ENCODE peak calls at places on chromosomes 4 and X, in six cellular contexts. E is mesenchymal stem cell, D is H9, R is IMR-90, S is H1, X is neuronal stem cell. A is an unnamed sample.

GRCh38 chr4:184506527-184507121 is 32.3 kb upstream of the IRF2 start:
- DNase-seq in E (peak), D (peak), R (no peak), S (no peak), X (no peak), A (peak)

GRCh38 chr4:81207793-81208192 is 7.2 kb downstream of the PRKG2 start:
- DNase-seq in E (no peak), D (no peak), R (peak), S (no peak), X (no peak), A (no peak)

GRCh38 chr4:58453956-58454355 is 1343.8 kb upstream of the IGFBP7 start:
- DNase-seq in E (peak), D (no peak), R (no peak), S (no peak), X (no peak), A (no peak)

GRCh38 chrX:149453911-149454820 is 50.9 kb downstream of the IDS start:
- DNase-seq in E (no peak), D (no peak), R (no peak), S (no peak), X (no peak), A (no peak)

GRCh38 chr4:66959207-66959606 is 586.1 kb downstream of the CENPC start:
- DNase-seq in E (no peak), D (no peak), R (no peak), S (no peak), X (no peak), A (no peak)

GRCh38 chr4:8773124-8773931 is 98.3 kb downstream of the HMX1 start:
- DNase-seq in E (no peak), D (no peak), R (no peak), S (no peak), X (no peak), A (no peak)

GRCh38 chrX:70434914-70435586 is 9.6 kb upstream of the DLG3 start:
- DNase-seq in E (peak), D (no peak), R (peak), S (no peak), X (no peak), A (peak)

GRCh38 chrX:134661295-134661694 is 3.0 kb upstream of the PLAC1 start:
- DNase-seq in E (no peak), D (no peak), R (no peak), S (no peak), X (no peak), A (no peak)

GRCh38 chr4:105453550-105454201 is 20.2 kb downstream of the PPA2 start:
- DNase-seq in E (no peak), D (no peak), R (no peak), S (no peak), X (no peak), A (peak)

GRCh38 chr4:126611900-126612299 is 1020.9 kb upstream of the INTU start:
- DNase-seq in E (peak), D (no peak), R (peak), S (no peak), X (no peak), A (no peak)

GRCh38 chr4:38728651-38729141 is 54.1 kb downstream of the TLR10 start:
- DNase-seq in E (no peak), D (peak), R (no peak), S (peak), X (no peak), A (peak)

GRCh38 chr4:179709961-179710624 is 2267.9 kb upstream of the AGA start:
- DNase-seq in E (no peak), D (peak), R (no peak), S (no peak), X (peak), A (peak)

GRCh38 chr4:118351851-118352827 is 664 bp downstream of the PRSS12 start:
- DNase-seq in E (peak), D (peak), R (peak), S (peak), X (peak), A (peak)

GRCh38 chrX:126733874-126734273 is 85.7 kb upstream of the PRR32 start:
- DNase-seq in E (no peak), D (no peak), R (no peak), S (no peak), X (no peak), A (no peak)

GRCh38 chrX:150062292-150063137 is 124.2 kb upstream of the EOLA2 start:
- DNase-seq in E (peak), D (no peak), R (peak), S (no peak), X (no peak), A (no peak)

GRCh38 chrX:8579602-8580001 is 115.0 kb downstream of the VCX3B start:
- DNase-seq in E (no peak), D (no peak), R (no peak), S (no peak), X (no peak), A (peak)

GRCh38 chr4:97073194-97073593 is 1070.1 kb downstream of the STPG2 start:
- DNase-seq in E (no peak), D (no peak), R (no peak), S (no peak), X (no peak), A (no peak)

GRCh38 chr4:70801265-70801809 is 38.4 kb downstream of the GRSF1 start:
- DNase-seq in E (no peak), D (no peak), R (no peak), S (no peak), X (no peak), A (no peak)

GRCh38 chrX:96576358-96576757 is 108.3 kb upstream of the DIAPH2 start:
- DNase-seq in E (peak), D (no peak), R (peak), S (no peak), X (no peak), A (no peak)

GRCh38 chrX:11648705-11649519 is 16.8 kb downstream of the ARHGAP6 start:
- DNase-seq in E (no peak), D (no peak), R (no peak), S (no peak), X (no peak), A (no peak)

GRCh38 chr4:16636911-16637630 is 261.4 kb downstream of the LDB2 start:
- DNase-seq in E (no peak), D (no peak), R (no peak), S (no peak), X (no peak), A (peak)
- H2BK15ac ChIP-seq in E (no peak), D (no peak), R (no peak), S (no peak), X (no peak), A (no peak)

DNA sequence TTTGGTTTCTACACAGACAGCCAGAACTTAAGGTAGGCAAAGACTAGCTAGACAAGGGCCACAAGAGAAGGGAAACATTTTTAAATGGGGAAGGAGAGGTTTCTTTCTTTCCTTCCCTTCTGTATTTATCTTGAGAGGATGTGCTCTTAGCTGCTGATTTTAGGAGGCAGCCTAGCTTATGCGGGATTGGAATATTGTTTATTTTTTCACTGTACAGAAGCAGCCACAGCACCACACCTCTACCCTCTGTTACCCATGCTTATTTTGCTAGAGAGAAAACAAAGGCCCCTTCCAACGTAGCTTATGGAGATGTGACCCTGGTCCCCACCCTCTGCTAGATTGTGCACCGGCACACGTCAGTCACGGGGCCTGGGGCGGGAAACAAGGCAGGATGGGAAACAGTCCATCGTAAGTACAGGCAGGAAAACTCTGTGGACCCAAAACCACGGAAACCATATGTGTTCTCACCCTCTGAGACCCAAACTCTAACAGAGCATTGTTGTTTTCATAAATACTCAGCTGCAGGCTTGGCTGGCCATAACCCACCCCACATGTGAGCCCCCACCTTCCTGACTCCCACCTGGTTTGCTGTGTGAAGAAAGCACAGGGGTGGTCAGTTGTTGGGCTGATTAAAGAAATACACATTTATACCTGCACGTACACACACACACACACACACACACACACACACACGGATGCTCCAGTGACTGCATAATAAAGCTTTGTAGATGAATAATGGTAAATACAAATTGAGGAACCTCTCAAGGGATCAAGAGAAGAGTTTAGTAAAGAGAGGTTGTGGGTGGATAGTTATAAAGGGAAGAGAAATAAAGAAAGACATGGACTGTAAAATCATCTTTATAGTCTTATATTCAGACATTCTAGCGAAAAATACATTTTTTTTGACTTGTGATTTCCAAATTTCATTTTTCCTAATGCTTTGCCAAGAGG is 143.9 kb downstream of the MGST2 start:
- DNase-seq in E (no peak), D (no peak), R (no peak), S (no peak), X (no peak), A (no peak)
- H2BK5ac ChIP-seq in E (no peak), D (no peak), R (no peak), S (no peak), X (no peak), A (no peak)

GRCh38 chr4:135325264-135325663 is 1123.7 kb upstream of the PABPC4L start:
- DNase-seq in E (no peak), D (no peak), R (no peak), S (no peak), X (no peak), A (peak)
- H2BK15ac ChIP-seq in E (no peak), D (no peak), R (no peak), S (no peak), X (no peak), A (no peak)

GRCh38 chr4:52870225-52870624 is 8.1 kb downstream of the RASL11B start:
- DNase-seq in E (no peak), D (no peak), R (no peak), S (no peak), X (no peak), A (no peak)
- H2BK5ac ChIP-seq in E (no peak), D (no peak), R (no peak), S (no peak), X (no peak), A (no peak)

GRCh38 chrX:110143454-110144210 is 140.7 kb downstream of the TMEM164 start:
- DNase-seq in E (no peak), D (no peak), R (no peak), S (no peak), X (no peak), A (no peak)
- H2BK15ac ChIP-seq in E (no peak), D (no peak), R (no peak), S (no peak), X (no peak), A (no peak)

DNA sequence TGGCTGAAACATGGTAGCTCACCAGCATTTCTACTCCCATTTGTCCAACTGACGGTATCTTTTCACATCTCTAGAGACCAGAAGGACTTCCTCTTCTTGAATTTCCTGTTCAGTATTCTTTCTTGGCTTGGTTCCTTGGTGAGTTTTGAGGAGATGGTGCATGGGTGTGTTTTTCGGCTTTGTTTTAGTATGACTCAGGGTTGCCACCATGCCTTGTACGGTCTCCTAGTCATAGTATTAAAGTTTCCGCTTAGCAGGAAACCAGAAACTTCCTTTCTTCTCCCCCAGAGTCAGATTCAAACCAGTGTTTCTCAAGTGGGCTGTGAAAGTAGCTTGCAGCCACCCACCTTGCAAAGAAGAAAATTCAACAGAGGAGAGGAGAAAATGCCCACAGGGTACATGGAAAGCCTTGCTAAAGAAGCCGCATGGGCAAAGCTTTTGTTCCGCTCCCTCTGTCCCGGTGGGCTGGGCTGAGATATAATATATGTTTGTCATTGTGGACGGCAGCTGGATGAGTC is 5.7 kb downstream of the CD99 start:
- DNase-seq in E (peak), D (no peak), R (peak), S (no peak), X (no peak), A (no peak)
- H2BK5ac ChIP-seq in E (no peak), D (no peak), R (peak), S (no peak), X (no peak), A (no peak)

GRCh38 chr4:77273412-77273811 is 116.4 kb downstream of the CCNG2 start:
- DNase-seq in E (no peak), D (no peak), R (no peak), S (no peak), X (no peak), A (no peak)
- H2BK15ac ChIP-seq in E (no peak), D (no peak), R (no peak), S (no peak), X (no peak), A (no peak)

GRCh38 chrX:13123247-13123856 is 78.9 kb upstream of the FAM9C start:
- DNase-seq in E (peak), D (no peak), R (no peak), S (no peak), X (no peak), A (no peak)
- H2BK5ac ChIP-seq in E (no peak), D (no peak), R (peak), S (no peak), X (no peak), A (no peak)

GRCh38 chr4:124146071-124146470 is 566.5 kb downstream of the ANKRD50 start:
- DNase-seq in E (no peak), D (no peak), R (no peak), S (no peak), X (no peak), A (no peak)

GRCh38 chr4:124139044-124139443 is 573.5 kb downstream of the ANKRD50 start:
- DNase-seq in E (no peak), D (no peak), R (no peak), S (no peak), X (no peak), A (no peak)

GRCh38 chr4:124143632-124144031 is 568.9 kb downstream of the ANKRD50 start:
- DNase-seq in E (no peak), D (no peak), R (no peak), S (no peak), X (no peak), A (no peak)

GRCh38 chr4:124144302-124144701 is 568.2 kb downstream of the ANKRD50 start:
- DNase-seq in E (no peak), D (no peak), R (no peak), S (no peak), X (no peak), A (no peak)
- H2BK15ac ChIP-seq in E (no peak), D (no peak), R (no peak), S (no peak), X (no peak), A (no peak)

GRCh38 chr4:152935138-152935537 is 985 bp upstream of the FHDC1 start:
- DNase-seq in E (peak), D (peak), R (no peak), S (no peak), X (peak), A (peak)

GRCh38 chr4:152937535-152938236 is 1.6 kb downstream of the FHDC1 start:
- DNase-seq in E (peak), D (no peak), R (peak), S (peak), X (peak), A (no peak)

GRCh38 chr4:152936446-152937279 is 540 bp downstream of the FHDC1 start:
- DNase-seq in E (peak), D (peak), R (peak), S (peak), X (peak), A (peak)

GRCh38 chr4:152937280-152937534 is 1.1 kb downstream of the FHDC1 start:
- DNase-seq in E (no peak), D (no peak), R (no peak), S (no peak), X (no peak), A (no peak)

DNA sequence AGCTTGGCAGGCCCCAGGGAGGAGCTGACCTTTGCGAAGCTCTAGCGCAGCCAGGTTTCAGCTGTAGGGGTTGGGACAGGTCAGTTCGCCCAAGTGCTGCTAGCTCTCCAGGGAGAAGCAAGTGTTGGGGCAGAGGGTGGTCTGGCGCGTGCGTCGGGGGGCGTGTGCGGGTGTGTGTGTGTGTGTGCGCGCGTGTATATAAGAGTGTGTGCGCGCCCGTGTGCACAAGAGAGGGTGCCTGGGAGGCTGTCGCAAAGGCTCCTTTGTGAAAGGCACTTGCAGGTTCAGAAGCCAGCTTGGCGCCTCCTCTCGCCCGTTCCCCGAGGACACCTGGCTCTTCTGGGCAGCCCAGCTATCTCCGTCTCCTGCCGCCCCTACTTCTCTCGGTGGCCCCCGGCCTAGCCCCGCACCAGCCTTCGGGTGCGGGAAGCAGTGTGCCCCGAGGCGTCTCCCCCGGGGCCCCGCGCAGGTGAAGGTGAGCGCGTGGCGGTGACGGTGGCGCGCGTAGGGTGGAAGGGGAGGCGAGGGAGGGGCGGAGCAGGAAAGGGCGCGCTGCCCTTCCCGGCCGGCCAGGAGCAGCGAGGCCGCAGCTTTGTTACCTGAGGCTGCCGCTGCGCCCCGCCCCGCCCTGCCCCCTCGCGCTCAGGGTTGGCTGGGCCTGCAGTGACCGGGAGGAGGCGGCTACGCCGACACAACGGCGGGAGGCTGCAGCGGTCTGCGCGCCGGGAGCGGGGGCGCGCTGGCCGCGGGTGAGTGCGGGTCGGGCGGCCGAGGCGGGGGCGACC is at the start of gene FHDC1:
- DNase-seq in E (peak), D (peak), R (no peak), S (peak), X (peak), A (peak)
- H2BK5ac ChIP-seq in E (no peak), D (no peak), R (no peak), S (peak), X (peak), A (peak)